ENCODE peak calls at places on chromosomes 12 and 14, in four cellular contexts. E is fibroblast of lung; Q is CD4-positive, alpha-beta memory T cell; Y is H1. C is an unnamed sample. For H3K36me3, the result is how much of the 10 kb centered on the place peaks cover.

GRCh38 chr12:14605401-14605989 is 37.8 kb upstream of the PLBD1 start:
- DNase-seq in E (peak), Q (no peak), Y (no peak), C (no peak)

GRCh38 chr14:74882103-74882920 is 596 bp downstream of the DLST start:
- DNase-seq in E (peak), Q (peak), Y (no peak), C (peak)

GRCh38 chr12:33052141-33053051 is 155.8 kb upstream of the PKP2 start:
- DNase-seq in E (no peak), Q (no peak), Y (no peak), C (no peak)

GRCh38 chr12:107541001-107541400 is 144.6 kb upstream of the PWP1 start:
- DNase-seq in E (no peak), Q (no peak), Y (no peak), C (no peak)

GRCh38 chr12:1457901-1458300 is 136.5 kb downstream of the FBXL14 start:
- DNase-seq in E (peak), Q (no peak), Y (no peak), C (no peak)

GRCh38 chr14:61461808-61462275 is 140.5 kb downstream of the PRKCH start:
- DNase-seq in E (peak), Q (peak), Y (no peak), C (peak)

GRCh38 chr14:105142651-105143450 is 25.7 kb downstream of the JAG2 start:
- DNase-seq in E (no peak), Q (no peak), Y (no peak), C (no peak)

GRCh38 chr12:32155911-32156585 is 49.4 kb downstream of the BICD1 start:
- DNase-seq in E (no peak), Q (no peak), Y (no peak), C (no peak)

GRCh38 chr14:86712727-86713126 is 1182.8 kb downstream of the FLRT2 start:
- DNase-seq in E (no peak), Q (no peak), Y (no peak), C (no peak)

GRCh38 chr12:45049912-45050318 is 984 bp downstream of the DBX2 start:
- DNase-seq in E (peak), Q (no peak), Y (no peak), C (no peak)

GRCh38 chr12:99271071-99271470 is 376.5 kb upstream of the GARIN6 start:
- DNase-seq in E (no peak), Q (no peak), Y (no peak), C (no peak)

GRCh38 chr14:29240046-29240445 is 473.5 kb downstream of the FOXG1 start:
- DNase-seq in E (peak), Q (no peak), Y (no peak), C (no peak)

GRCh38 chr14:34620115-34620514 is 9.8 kb downstream of the SNX6 start:
- DNase-seq in E (no peak), Q (no peak), Y (no peak), C (no peak)

GRCh38 chr12:121017966-121018491 is 1.7 kb upstream of the C12orf43 start:
- DNase-seq in E (no peak), Q (no peak), Y (no peak), C (no peak)

GRCh38 chr12:6551063-6551461 is 4.8 kb downstream of the IFFO1 start:
- DNase-seq in E (no peak), Q (no peak), Y (no peak), C (no peak)

GRCh38 chr14:67260114-67260513 is 18.9 kb downstream of the PALS1 start:
- DNase-seq in E (no peak), Q (no peak), Y (no peak), C (no peak)

GRCh38 chr14:23183076-23183475 is 384 bp downstream of the SLC7A8 start:
- DNase-seq in E (no peak), Q (no peak), Y (no peak), C (no peak)
- H3K27ac ChIP-seq in E (no peak), Q (no peak), Y (peak), C (no peak)

DNA sequence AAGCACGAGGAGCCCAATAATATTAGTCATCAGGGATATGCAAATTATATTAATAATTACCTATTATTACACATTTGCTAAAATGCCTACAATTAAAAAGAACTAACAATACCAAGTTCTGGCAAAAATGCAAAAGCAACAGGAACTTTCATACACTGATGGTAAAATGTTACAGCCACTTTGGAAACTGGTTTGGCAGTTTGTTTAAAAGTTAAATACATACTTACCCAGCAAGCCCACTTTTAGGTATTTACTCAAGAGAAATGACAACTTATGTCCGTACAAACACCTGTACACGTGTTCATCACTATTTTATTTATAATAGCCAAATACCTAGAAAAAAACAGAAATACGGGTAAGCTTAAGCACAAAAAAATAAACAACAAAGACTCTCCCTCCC is 17.0 kb downstream of the WDR89 start:
- DNase-seq in E (no peak), Q (no peak), Y (no peak), C (no peak)
- H3K36me3 ChIP-seq in E (under half), Q (under half), Y (under half), C (under half)

GRCh38 chr14:92783813-92784431 is 10.2 kb upstream of the GOLGA5 start:
- DNase-seq in E (peak), Q (peak), Y (no peak), C (peak)
- H3K27ac ChIP-seq in E (no peak), Q (no peak), Y (no peak), C (no peak)

GRCh38 chr14:22845821-22846625 is 9.6 kb downstream of the MMP14 start:
- DNase-seq in E (no peak), Q (no peak), Y (no peak), C (no peak)

GRCh38 chr14:22845103-22845394 is 8.7 kb downstream of the MMP14 start:
- DNase-seq in E (no peak), Q (no peak), Y (no peak), C (no peak)

GRCh38 chr14:22842211-22843122 is 6.1 kb downstream of the MMP14 start:
- DNase-seq in E (no peak), Q (no peak), Y (no peak), C (no peak)

GRCh38 chr14:22843123-22843925 is 6.9 kb downstream of the MMP14 start:
- DNase-seq in E (no peak), Q (no peak), Y (no peak), C (no peak)

DNA sequence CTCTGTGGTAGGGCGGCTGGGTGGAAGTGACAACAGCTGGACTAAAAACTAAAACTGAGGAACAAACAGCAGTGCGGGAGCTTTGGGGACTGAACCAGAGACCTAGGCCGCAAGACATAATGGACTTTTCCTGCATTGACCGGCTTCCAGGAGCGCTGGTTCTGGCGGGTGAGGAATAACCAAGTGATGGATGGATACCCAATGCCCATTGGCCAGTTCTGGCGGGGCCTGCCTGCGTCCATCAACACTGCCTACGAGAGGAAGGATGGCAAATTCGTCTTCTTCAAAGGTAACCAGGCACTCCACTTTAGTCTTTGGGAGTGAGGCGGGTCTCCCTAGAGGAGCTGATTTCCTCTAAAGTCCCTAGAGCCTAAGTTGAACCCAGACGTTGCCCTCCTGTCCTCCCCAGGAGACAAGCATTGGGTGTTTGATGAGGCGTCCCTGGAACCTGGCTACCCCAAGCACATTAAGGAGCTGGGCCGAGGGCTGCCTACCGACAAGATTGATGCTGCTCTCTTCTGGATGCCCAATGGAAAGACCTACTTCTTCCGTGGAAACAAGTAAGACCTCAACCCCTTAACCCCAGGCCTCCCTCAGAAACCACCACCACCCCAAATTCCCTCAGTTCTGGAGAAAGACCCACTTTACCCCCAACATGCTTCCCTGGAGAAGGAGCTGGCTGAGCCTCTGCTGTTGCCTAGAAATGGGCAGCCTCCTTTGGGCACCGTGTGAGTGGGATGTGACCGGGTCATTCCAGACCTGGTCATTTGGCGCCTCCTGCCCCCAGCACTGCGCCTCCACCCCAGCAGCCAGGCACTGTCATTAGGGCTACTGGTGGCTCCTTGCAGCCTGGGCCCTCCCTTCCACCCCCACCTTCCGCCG is 8.1 kb downstream of the MMP14 start:
- DNase-seq in E (no peak), Q (no peak), Y (no peak), C (no peak)
- H3K36me3 ChIP-seq in E (half or more), Q (under half), Y (under half), C (under half)

C was measured in CD4-positive, CD25-positive, alpha-beta regulatory T cell.